ENCODE peak calls at places on chromosomes 13 and 19, in seven cellular contexts. K, O, B, G, R, I and F are unnamed samples.

GRCh38 chr13:111046590-111047141 is 68.4 kb upstream of the ARHGEF7 start:
- DNase-seq in K (no peak), O (peak; percentile 78), B (no peak), G (no peak), R (no peak), I (no peak), F (peak; percentile 73)

GRCh38 chr19:2326699-2327360 is 1.6 kb downstream of the LSM7 start:
- DNase-seq in K (no peak), O (no peak), B (no peak), G (no peak), R (no peak), I (no peak), F (no peak)

GRCh38 chr19:11814707-11815050 is 606 bp downstream of the ZNF440 start:
- DNase-seq in K (no peak), O (no peak), B (no peak), G (no peak), R (no peak), I (no peak), F (peak; percentile 24)

GRCh38 chr19:34409189-34410164 is 5.3 kb downstream of the PDCD2L start:
- DNase-seq in K (no peak), O (no peak), B (no peak), G (no peak), R (no peak), I (peak; percentile 11), F (peak; percentile 51)

GRCh38 chr19:58407658-58408151 is 744 bp upstream of the ZNF584 start:
- DNase-seq in K (peak; percentile 55), O (no peak), B (no peak), G (no peak), R (no peak), I (no peak), F (no peak)

GRCh38 chr13:30647420-30647819 is 29.7 kb downstream of the USPL1 start:
- DNase-seq in K (no peak), O (no peak), B (no peak), G (no peak), R (no peak), I (no peak), F (no peak)

GRCh38 chr19:44737238-44738160 is 11.0 kb upstream of the BCL3 start:
- DNase-seq in K (no peak), O (peak; percentile 56), B (no peak), G (no peak), R (no peak), I (no peak), F (peak; percentile 65)

GRCh38 chr19:12521996-12522395 is 29.3 kb downstream of the ZNF564 start:
- DNase-seq in K (peak; percentile 33), O (no peak), B (no peak), G (peak; percentile 41), R (no peak), I (no peak), F (peak; percentile 26)

GRCh38 chr13:45907501-45907900 is 55.9 kb upstream of the SIAH3 start:
- DNase-seq in K (no peak), O (no peak), B (no peak), G (no peak), R (no peak), I (no peak), F (no peak)

GRCh38 chr13:23753523-23753922 is 135.7 kb downstream of the MIPEP start:
- DNase-seq in K (no peak), O (no peak), B (no peak), G (no peak), R (no peak), I (no peak), F (peak; percentile 22)

GRCh38 chr13:99125335-99125915 is 75.2 kb upstream of the UBAC2 start:
- DNase-seq in K (no peak), O (peak; percentile 7), B (no peak), G (no peak), R (no peak), I (no peak), F (no peak)
- H3K4me3 ChIP-seq in K (no peak overlapping the region), O (no peak overlapping the region), B (no peak overlapping the region), G (peak overlapping the region; percentile 30), R (peak overlapping the region; percentile 48), I (no peak overlapping the region), F (no peak overlapping the region)

GRCh38 chr13:43880930-43881329 is 1.2 kb downstream of the LACC1 start:
- DNase-seq in K (no peak), O (no peak), B (no peak), G (no peak), R (no peak), I (no peak), F (no peak)
- H3K4me3 ChIP-seq in K (no peak overlapping the region), O (no peak overlapping the region), B (no peak overlapping the region), G (peak overlapping the region; percentile 84), R (no peak overlapping the region), I (no peak overlapping the region), F (no peak overlapping the region)

DNA sequence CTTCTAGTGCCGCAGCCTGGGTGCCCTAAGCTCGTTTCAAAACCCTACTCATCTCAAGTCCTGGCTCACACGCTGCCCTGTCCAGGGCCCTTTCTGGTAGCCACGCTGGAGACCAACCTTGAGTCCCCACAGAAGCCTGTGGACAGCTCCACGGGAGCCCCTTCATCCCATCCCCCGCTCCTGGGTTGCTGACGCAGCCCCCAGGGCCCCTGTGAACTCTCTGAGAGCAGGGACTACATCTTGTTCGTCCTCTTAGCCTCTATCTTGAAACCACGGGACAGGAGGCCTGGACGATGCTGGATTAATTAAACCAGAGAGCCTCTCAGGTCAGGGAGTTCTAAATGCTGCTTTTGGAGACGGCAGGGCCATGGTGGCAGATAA is 7.4 kb downstream of the MLLT1 start:
- DNase-seq in K (peak; percentile 67), O (no peak), B (no peak), G (no peak), R (no peak), I (no peak), F (no peak)
- H3K4me3 ChIP-seq in K (no peak overlapping the region), O (peak overlapping the region; percentile 4), B (peak overlapping the region; percentile 34), G (no peak overlapping the region), R (no peak overlapping the region), I (no peak overlapping the region), F (no peak overlapping the region)

DNA sequence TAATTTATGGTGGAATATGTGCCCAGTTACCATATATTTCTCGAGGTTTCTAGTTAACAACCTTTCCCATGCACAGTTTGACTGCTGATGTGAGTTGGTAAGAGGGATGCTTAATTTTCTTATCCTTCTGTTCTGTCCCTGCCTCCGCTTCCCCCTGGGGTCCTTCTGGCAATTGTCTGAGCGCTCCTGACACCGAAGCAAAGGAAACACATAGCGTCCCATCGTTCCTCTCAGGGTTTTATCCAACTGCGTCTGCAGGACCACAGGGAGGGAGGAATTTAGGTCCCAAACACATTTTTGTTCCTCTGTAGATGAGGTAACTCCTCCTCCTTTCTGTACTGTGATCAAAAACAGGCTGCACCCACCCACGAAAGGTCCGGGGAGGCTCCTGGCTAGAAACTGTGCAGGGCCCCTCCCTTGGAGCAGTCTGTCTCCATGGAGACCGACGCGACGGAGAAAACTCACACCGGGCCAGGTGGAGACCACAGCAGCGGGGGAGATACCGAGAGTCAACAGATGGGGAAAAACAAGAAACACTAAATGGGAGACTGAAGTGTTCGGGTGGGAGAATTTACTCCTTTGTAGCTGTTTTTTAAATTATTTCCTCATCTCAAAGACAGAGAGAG is 191.9 kb upstream of the NBEA start:
- DNase-seq in K (peak; percentile 28), O (no peak), B (no peak), G (no peak), R (no peak), I (no peak), F (peak; percentile 26)
- H3K4me3 ChIP-seq in K (peak overlapping the region; percentile 16), O (peak overlapping the region; percentile 6), B (peak overlapping the region; percentile 31), G (no peak overlapping the region), R (no peak overlapping the region), I (no peak overlapping the region), F (no peak overlapping the region)